ENCODE peak calls at places on chromosomes 11 and 22, in eight cellular contexts. One of them, this sample, is unnamed.

GRCh38 chr22:19668748-19669147 is 45.6 kb upstream of the SEPTIN5 start:
- DNase-seq in fibroblast of lung: no peak
- DNase-seq in WTC11: no peak
- DNase-seq in cardiac muscle cell: no peak
- DNase-seq in ovary: no peak
- DNase-seq in colonic mucosa: no peak
- DNase-seq in GM12865: no peak
- DNase-seq in Peyer's patch: no peak
- DNase-seq in this sample: no peak

GRCh38 chr11:20274031-20274430 is 89.5 kb upstream of the HTATIP2 start:
- DNase-seq in WTC11: no peak
- DNase-seq in colonic mucosa: no peak
- DNase-seq in GM12865: peak; percentile 18
- DNase-seq in fibroblast of lung: no peak
- DNase-seq in Peyer's patch: no peak
- DNase-seq in cardiac muscle cell: no peak
- DNase-seq in ovary: no peak
- DNase-seq in this sample: no peak

GRCh38 chr11:7893792-7894191 is 37.3 kb downstream of the OR10A6 start:
- DNase-seq in WTC11: no peak
- DNase-seq in fibroblast of lung: no peak
- DNase-seq in cardiac muscle cell: no peak
- DNase-seq in colonic mucosa: peak; percentile 71
- DNase-seq in GM12865: no peak
- DNase-seq in ovary: no peak
- DNase-seq in Peyer's patch: no peak
- DNase-seq in this sample: no peak

GRCh38 chr11:9573775-9574555 is 495 bp downstream of the WEE1 start:
- DNase-seq in fibroblast of lung: no peak
- DNase-seq in cardiac muscle cell: peak; percentile 35
- DNase-seq in ovary: peak; percentile 52
- DNase-seq in GM12865: peak; percentile 56
- DNase-seq in colonic mucosa: peak; percentile 26
- DNase-seq in Peyer's patch: no peak
- DNase-seq in WTC11: peak; percentile 32
- DNase-seq in this sample: peak; percentile 49

GRCh38 chr11:132962026-132962425 is 570.3 kb downstream of the OPCML start:
- DNase-seq in Peyer's patch: no peak
- DNase-seq in GM12865: peak; percentile 11
- DNase-seq in fibroblast of lung: peak; percentile 30
- DNase-seq in ovary: no peak
- DNase-seq in cardiac muscle cell: peak; percentile 56
- DNase-seq in colonic mucosa: no peak
- DNase-seq in WTC11: no peak
- DNase-seq in this sample: no peak

GRCh38 chr11:133082851-133083488 is 449.3 kb downstream of the OPCML start:
- DNase-seq in fibroblast of lung: peak; percentile 35
- DNase-seq in GM12865: peak; percentile 57
- DNase-seq in WTC11: peak; percentile 86
- DNase-seq in colonic mucosa: peak; percentile 43
- DNase-seq in cardiac muscle cell: peak; percentile 62
- DNase-seq in ovary: no peak
- DNase-seq in Peyer's patch: peak; percentile 80
- DNase-seq in this sample: peak; percentile 94

GRCh38 chr11:21949741-21950413 is 243.0 kb upstream of the ANO5 start:
- DNase-seq in WTC11: no peak
- DNase-seq in cardiac muscle cell: no peak
- DNase-seq in GM12865: no peak
- DNase-seq in Peyer's patch: no peak
- DNase-seq in ovary: no peak
- DNase-seq in colonic mucosa: no peak
- DNase-seq in fibroblast of lung: no peak
- DNase-seq in this sample: no peak

GRCh38 chr11:1162498-1163311 is 5.0 kb downstream of the MUC5AC start:
- DNase-seq in fibroblast of lung: no peak
- DNase-seq in GM12865: no peak
- DNase-seq in cardiac muscle cell: no peak
- DNase-seq in colonic mucosa: no peak
- DNase-seq in WTC11: no peak
- DNase-seq in ovary: no peak
- DNase-seq in Peyer's patch: peak; percentile 24
- DNase-seq in this sample: no peak

GRCh38 chr11:8779107-8779506 is 96.5 kb downstream of the RPL27A start:
- DNase-seq in GM12865: no peak
- DNase-seq in ovary: no peak
- DNase-seq in fibroblast of lung: no peak
- DNase-seq in WTC11: no peak
- DNase-seq in Peyer's patch: no peak
- DNase-seq in cardiac muscle cell: no peak
- DNase-seq in colonic mucosa: no peak
- DNase-seq in this sample: no peak

GRCh38 chr11:126696976-126697375 is 303.6 kb downstream of the KIRREL3 start:
- DNase-seq in fibroblast of lung: no peak
- DNase-seq in ovary: no peak
- DNase-seq in cardiac muscle cell: no peak
- DNase-seq in Peyer's patch: no peak
- DNase-seq in WTC11: no peak
- DNase-seq in GM12865: no peak
- DNase-seq in colonic mucosa: no peak
- DNase-seq in this sample: no peak

GRCh38 chr22:16917144-16918003 is 90.6 kb downstream of the GAB4 start:
- DNase-seq in Peyer's patch: peak; percentile 55
- DNase-seq in colonic mucosa: peak; percentile 50
- DNase-seq in WTC11: peak; percentile 63
- DNase-seq in fibroblast of lung: peak; percentile 4
- DNase-seq in ovary: peak; percentile 41
- DNase-seq in cardiac muscle cell: peak; percentile 47
- DNase-seq in GM12865: peak; percentile 78
- DNase-seq in this sample: peak; percentile 64

GRCh38 chr11:96055706-96056387 is 131.9 kb upstream of the MTMR2 start:
- DNase-seq in ovary: no peak
- DNase-seq in fibroblast of lung: peak; percentile 51
- DNase-seq in GM12865: no peak
- DNase-seq in Peyer's patch: no peak
- DNase-seq in WTC11: no peak
- DNase-seq in cardiac muscle cell: peak; percentile 60
- DNase-seq in colonic mucosa: no peak
- DNase-seq in this sample: no peak

GRCh38 chr22:37330200-37331033 is 48.1 kb downstream of the CYTH4 start:
- DNase-seq in Peyer's patch: peak; percentile 64
- DNase-seq in ovary: no peak
- DNase-seq in fibroblast of lung: peak; percentile 79
- DNase-seq in GM12865: peak; percentile 82
- DNase-seq in WTC11: peak; percentile 91
- DNase-seq in cardiac muscle cell: peak; percentile 90
- DNase-seq in colonic mucosa: peak; percentile 73
- DNase-seq in this sample: peak; percentile 74

GRCh38 chr11:61551630-61552029 is 29.2 kb downstream of the SYT7 start:
- DNase-seq in fibroblast of lung: peak; percentile 67
- DNase-seq in cardiac muscle cell: peak; percentile 56
- DNase-seq in ovary: no peak
- DNase-seq in GM12865: no peak
- DNase-seq in WTC11: no peak
- DNase-seq in colonic mucosa: no peak
- DNase-seq in Peyer's patch: no peak
- DNase-seq in this sample: no peak

GRCh38 chr22:44686873-44687600 is 15.0 kb upstream of the PRR5 start:
- DNase-seq in fibroblast of lung: peak; percentile 55
- DNase-seq in GM12865: no peak
- DNase-seq in WTC11: no peak
- DNase-seq in Peyer's patch: no peak
- DNase-seq in ovary: no peak
- DNase-seq in cardiac muscle cell: peak; percentile 81
- DNase-seq in colonic mucosa: no peak
- DNase-seq in this sample: no peak

GRCh38 chr22:24060375-24060788 is 49.3 kb downstream of the CABIN1 start:
- DNase-seq in colonic mucosa: no peak
- DNase-seq in ovary: no peak
- DNase-seq in Peyer's patch: no peak
- DNase-seq in GM12865: no peak
- DNase-seq in WTC11: no peak
- DNase-seq in cardiac muscle cell: peak; percentile 93
- DNase-seq in fibroblast of lung: peak; percentile 90
- DNase-seq in this sample: no peak

GRCh38 chr11:7480132-7480531 is 5.2 kb upstream of the OLFML1 start:
- DNase-seq in fibroblast of lung: peak; percentile 65
- DNase-seq in Peyer's patch: no peak
- DNase-seq in WTC11: no peak
- DNase-seq in ovary: no peak
- DNase-seq in colonic mucosa: no peak
- DNase-seq in cardiac muscle cell: peak; percentile 70
- DNase-seq in GM12865: no peak
- DNase-seq in this sample: no peak

GRCh38 chr22:17477401-17477833 is 85.9 kb upstream of the SLC25A18 start:
- DNase-seq in WTC11: no peak
- DNase-seq in Peyer's patch: no peak
- DNase-seq in GM12865: no peak
- DNase-seq in colonic mucosa: no peak
- DNase-seq in ovary: peak; percentile 26
- DNase-seq in fibroblast of lung: peak; percentile 82
- DNase-seq in cardiac muscle cell: peak; percentile 88
- DNase-seq in this sample: no peak

GRCh38 chr11:130581631-130582030 is 133.2 kb downstream of the ADAMTS15 start:
- DNase-seq in GM12865: peak; percentile 15
- DNase-seq in fibroblast of lung: peak; percentile 23
- DNase-seq in WTC11: no peak
- DNase-seq in Peyer's patch: no peak
- DNase-seq in colonic mucosa: no peak
- DNase-seq in cardiac muscle cell: peak; percentile 42
- DNase-seq in ovary: no peak
- DNase-seq in this sample: no peak

GRCh38 chr11:130407978-130408377 is 20.4 kb downstream of the ADAMTS8 start:
- DNase-seq in cardiac muscle cell: peak; percentile 46
- DNase-seq in fibroblast of lung: peak; percentile 79
- DNase-seq in WTC11: no peak
- DNase-seq in colonic mucosa: no peak
- DNase-seq in Peyer's patch: no peak
- DNase-seq in GM12865: no peak
- DNase-seq in ovary: no peak
- DNase-seq in this sample: no peak

GRCh38 chr11:92861641-92862040 is 107.8 kb upstream of the MTNR1B start:
- DNase-seq in cardiac muscle cell: no peak
- DNase-seq in Peyer's patch: no peak
- DNase-seq in ovary: no peak
- DNase-seq in GM12865: no peak
- DNase-seq in colonic mucosa: no peak
- DNase-seq in WTC11: no peak
- DNase-seq in fibroblast of lung: peak; percentile 57
- DNase-seq in this sample: no peak
- TF ChIP-seq CTCF in cardiac muscle cell: no peak
- TF ChIP-seq CTCF in Peyer's patch: no peak
- TF ChIP-seq CTCF in ovary: no peak
- TF ChIP-seq CTCF in GM12865: no peak
- TF ChIP-seq CTCF in colonic mucosa: no peak
- TF ChIP-seq CTCF in WTC11: peak; percentile 34
- TF ChIP-seq CTCF in fibroblast of lung: peak; percentile 25
- TF ChIP-seq CTCF in this sample: peak; percentile 26

GRCh38 chr22:31150615-31151014 is 9.4 kb upstream of the RNF185 start:
- DNase-seq in cardiac muscle cell: no peak
- DNase-seq in WTC11: no peak
- DNase-seq in Peyer's patch: peak; percentile 52
- DNase-seq in GM12865: peak; percentile 14
- DNase-seq in fibroblast of lung: no peak
- DNase-seq in ovary: no peak
- DNase-seq in colonic mucosa: no peak
- DNase-seq in this sample: no peak
- TF ChIP-seq CTCF in cardiac muscle cell: peak; percentile 41
- TF ChIP-seq CTCF in WTC11: no peak
- TF ChIP-seq CTCF in Peyer's patch: peak; percentile 58
- TF ChIP-seq CTCF in GM12865: peak; percentile 31
- TF ChIP-seq CTCF in fibroblast of lung: peak; percentile 45
- TF ChIP-seq CTCF in ovary: no peak
- TF ChIP-seq CTCF in colonic mucosa: no peak
- TF ChIP-seq CTCF in this sample: peak; percentile 53

GRCh38 chr11:3108183-3108721 is 51.0 kb upstream of the CARS1 start:
- DNase-seq in colonic mucosa: no peak
- DNase-seq in cardiac muscle cell: no peak
- DNase-seq in WTC11: peak; percentile 6
- DNase-seq in GM12865: no peak
- DNase-seq in fibroblast of lung: no peak
- DNase-seq in ovary: no peak
- DNase-seq in Peyer's patch: peak; percentile 44
- DNase-seq in this sample: no peak

GRCh38 chr11:3111919-3112690 is 53.0 kb downstream of the OSBPL5 start:
- DNase-seq in GM12865: no peak
- DNase-seq in WTC11: no peak
- DNase-seq in colonic mucosa: no peak
- DNase-seq in fibroblast of lung: peak; percentile 65
- DNase-seq in ovary: no peak
- DNase-seq in cardiac muscle cell: peak; percentile 27
- DNase-seq in Peyer's patch: peak; percentile 2
- DNase-seq in this sample: no peak

GRCh38 chr11:3107608-3108182 is 50.5 kb upstream of the CARS1 start:
- DNase-seq in colonic mucosa: peak; percentile 16
- DNase-seq in WTC11: peak; percentile 22
- DNase-seq in Peyer's patch: peak; percentile 38
- DNase-seq in fibroblast of lung: no peak
- DNase-seq in cardiac muscle cell: no peak
- DNase-seq in GM12865: no peak
- DNase-seq in ovary: peak; percentile 24
- DNase-seq in this sample: no peak

GRCh38 chr11:3109434-3109833 is 52.2 kb upstream of the CARS1 start:
- DNase-seq in GM12865: no peak
- DNase-seq in colonic mucosa: no peak
- DNase-seq in ovary: no peak
- DNase-seq in fibroblast of lung: no peak
- DNase-seq in cardiac muscle cell: no peak
- DNase-seq in Peyer's patch: peak; percentile 14
- DNase-seq in WTC11: peak; percentile 6
- DNase-seq in this sample: no peak

GRCh38 chr11:3109921-3110706 is 52.9 kb upstream of the CARS1 start:
- DNase-seq in Peyer's patch: peak; percentile 75
- DNase-seq in fibroblast of lung: peak; percentile 18
- DNase-seq in colonic mucosa: no peak
- DNase-seq in WTC11: peak; percentile 85
- DNase-seq in GM12865: peak; percentile 37
- DNase-seq in cardiac muscle cell: peak; percentile 41
- DNase-seq in ovary: peak; percentile 26
- DNase-seq in this sample: peak; percentile 51
- TF ChIP-seq CTCF in Peyer's patch: peak; percentile 75
- TF ChIP-seq CTCF in fibroblast of lung: peak; percentile 67
- TF ChIP-seq CTCF in colonic mucosa: peak; percentile 71
- TF ChIP-seq CTCF in WTC11: peak; percentile 65
- TF ChIP-seq CTCF in GM12865: peak; percentile 63
- TF ChIP-seq CTCF in cardiac muscle cell: peak; percentile 66
- TF ChIP-seq CTCF in ovary: peak; percentile 17
- TF ChIP-seq CTCF in this sample: peak; percentile 59

GRCh38 chr22:31040542-31041398 is 40.3 kb upstream of the SMTN start:
- DNase-seq in WTC11: no peak
- DNase-seq in colonic mucosa: no peak
- DNase-seq in cardiac muscle cell: no peak
- DNase-seq in ovary: peak; percentile 46
- DNase-seq in GM12865: no peak
- DNase-seq in Peyer's patch: no peak
- DNase-seq in fibroblast of lung: no peak
- DNase-seq in this sample: no peak

GRCh38 chr22:31039393-31039792 is 41.7 kb upstream of the SMTN start:
- DNase-seq in WTC11: no peak
- DNase-seq in cardiac muscle cell: peak; percentile 68
- DNase-seq in ovary: peak; percentile 65
- DNase-seq in colonic mucosa: no peak
- DNase-seq in GM12865: no peak
- DNase-seq in Peyer's patch: no peak
- DNase-seq in fibroblast of lung: peak; percentile 88
- DNase-seq in this sample: no peak

GRCh38 chr22:31038686-31039085 is 42.4 kb upstream of the SMTN start:
- DNase-seq in colonic mucosa: no peak
- DNase-seq in ovary: no peak
- DNase-seq in Peyer's patch: no peak
- DNase-seq in fibroblast of lung: no peak
- DNase-seq in cardiac muscle cell: no peak
- DNase-seq in GM12865: no peak
- DNase-seq in WTC11: no peak
- DNase-seq in this sample: no peak

GRCh38 chr22:31036671-31037550 is 44.2 kb upstream of the SMTN start:
- DNase-seq in WTC11: no peak
- DNase-seq in cardiac muscle cell: peak; percentile 38
- DNase-seq in ovary: no peak
- DNase-seq in Peyer's patch: no peak
- DNase-seq in GM12865: no peak
- DNase-seq in fibroblast of lung: peak; percentile 65
- DNase-seq in colonic mucosa: peak; percentile 36
- DNase-seq in this sample: no peak
- TF ChIP-seq CTCF in WTC11: no peak
- TF ChIP-seq CTCF in cardiac muscle cell: peak; percentile 12
- TF ChIP-seq CTCF in ovary: no peak
- TF ChIP-seq CTCF in Peyer's patch: no peak
- TF ChIP-seq CTCF in GM12865: no peak
- TF ChIP-seq CTCF in fibroblast of lung: no peak
- TF ChIP-seq CTCF in colonic mucosa: no peak
- TF ChIP-seq CTCF in this sample: no peak